ENCODE peak calls at places on chromosome X, in five cellular contexts. Z, S, Y, R and E are unnamed samples.

GRCh38 chrX:154727418-154728323 is 23.2 kb downstream of the GAB3 start:
- DNase-seq in Z (no peak), S (peak), Y (peak), R (no peak), E (peak)

GRCh38 chrX:100085851-100086250 is 324.2 kb downstream of the PCDH19 start:
- DNase-seq in Z (no peak), S (no peak), Y (no peak), R (no peak), E (no peak)

GRCh38 chrX:134177527-134177926 is 59.5 kb upstream of the CCDC160 start:
- DNase-seq in Z (peak), S (no peak), Y (no peak), R (no peak), E (no peak)

GRCh38 chrX:14003028-14003427 is 26.7 kb downstream of the GEMIN8 start:
- DNase-seq in Z (no peak), S (no peak), Y (no peak), R (no peak), E (no peak)

GRCh38 chrX:51047950-51048349 is 137.4 kb downstream of the BMP15 start:
- DNase-seq in Z (no peak), S (no peak), Y (no peak), R (no peak), E (no peak)

GRCh38 chrX:110310000-110310790 is 7.7 kb downstream of the AMMECR1 start:
- DNase-seq in Z (peak), S (no peak), Y (no peak), R (no peak), E (no peak)

GRCh38 chrX:72376124-72376523 is 70.4 kb upstream of the CITED1 start:
- DNase-seq in Z (no peak), S (no peak), Y (no peak), R (no peak), E (no peak)

GRCh38 chrX:40098264-40099045 is 697 bp upstream of the BCOR start:
- DNase-seq in Z (peak), S (no peak), Y (peak), R (no peak), E (no peak)

GRCh38 chrX:152637649-152638442 is at the start of gene GABRQ:
- DNase-seq in Z (peak), S (no peak), Y (no peak), R (peak), E (no peak)

GRCh38 chrX:40153335-40154221 is 55.8 kb upstream of the BCOR start:
- DNase-seq in Z (peak), S (no peak), Y (peak), R (peak), E (no peak)

GRCh38 chrX:110281377-110281776 is 36.5 kb downstream of the AMMECR1 start:
- DNase-seq in Z (no peak), S (no peak), Y (no peak), R (no peak), E (no peak)

GRCh38 chrX:123873956-123874355 is 14.1 kb downstream of the XIAP start:
- DNase-seq in Z (no peak), S (no peak), Y (no peak), R (no peak), E (no peak)

GRCh38 chrX:29687687-29688086 is 527.7 kb upstream of the MAGEB2 start:
- DNase-seq in Z (no peak), S (peak), Y (no peak), R (no peak), E (no peak)

GRCh38 chrX:135596495-135596894 is 76.0 kb downstream of the INTS6L start:
- DNase-seq in Z (peak), S (peak), Y (peak), R (no peak), E (no peak)

GRCh38 chrX:86148024-86148511 is at the start of gene DACH2:
- DNase-seq in Z (peak), S (peak), Y (peak), R (peak), E (peak)
- H3K4me3 ChIP-seq in Z (peak), S (peak), Y (peak), R (peak), E (peak)

GRCh38 chrX:23114256-23114655 is 114.5 kb downstream of the DDX53 start:
- DNase-seq in Z (no peak), S (no peak), Y (no peak), R (no peak), E (no peak)

GRCh38 chrX:23118890-23119527 is 119.2 kb downstream of the DDX53 start:
- DNase-seq in Z (no peak), S (no peak), Y (no peak), R (no peak), E (no peak)

GRCh38 chrX:23118163-23118562 is 118.4 kb downstream of the DDX53 start:
- DNase-seq in Z (no peak), S (no peak), Y (no peak), R (no peak), E (no peak)
- H3K27ac ChIP-seq in Z (no peak), S (no peak), Y (no peak), R (no peak), E (no peak)

DNA sequence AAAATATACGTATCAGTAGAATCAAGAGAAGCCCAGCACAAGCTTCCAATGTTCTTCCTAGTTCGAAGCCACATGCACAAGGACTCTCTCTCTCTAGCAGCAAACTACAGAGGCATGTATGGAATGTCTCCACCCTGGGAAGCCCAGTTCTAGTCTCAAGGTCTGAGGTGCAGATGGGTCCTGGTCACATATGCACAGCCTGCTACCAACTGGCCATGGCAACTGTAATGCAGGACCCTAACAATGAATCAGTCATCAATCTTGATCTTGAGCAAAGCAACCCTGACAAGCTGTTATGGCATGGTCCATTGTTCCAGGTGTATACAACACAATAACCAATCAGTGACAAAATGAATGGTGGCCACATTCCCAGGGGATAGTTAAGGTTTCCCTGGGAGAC is 55.8 kb downstream of the MBNL3 start:
- DNase-seq in Z (peak), S (no peak), Y (no peak), R (no peak), E (no peak)
- H3K4me3 ChIP-seq in Z (no peak), S (no peak), Y (no peak), R (no peak), E (no peak)

GRCh38 chrX:63508668-63509067 is 157.5 kb upstream of the SPIN4 start:
- DNase-seq in Z (no peak), S (no peak), Y (no peak), R (no peak), E (no peak)

GRCh38 chrX:63506320-63506719 is 155.2 kb upstream of the SPIN4 start:
- DNase-seq in Z (peak), S (peak), Y (no peak), R (no peak), E (no peak)

DNA sequence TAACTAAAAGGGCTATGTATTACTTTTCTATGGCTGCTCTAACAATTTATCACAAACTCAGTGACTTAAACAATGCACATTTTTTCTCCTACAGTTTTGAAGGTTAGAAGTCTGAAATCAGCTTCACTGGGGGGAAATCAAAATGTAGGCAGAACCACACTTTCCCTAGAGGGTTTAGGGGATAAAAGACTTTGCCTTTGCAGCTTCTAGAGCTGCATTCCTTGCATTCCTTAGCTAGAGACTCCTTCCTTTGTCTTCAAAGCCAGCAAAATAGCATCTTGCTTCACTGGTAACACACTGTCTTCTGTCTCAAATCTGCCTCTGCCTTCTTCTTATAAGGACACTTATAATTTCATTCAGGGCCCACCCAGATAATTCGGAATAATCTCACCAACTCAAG is 152.4 kb upstream of the SPIN4 start:
- DNase-seq in Z (peak), S (peak), Y (no peak), R (no peak), E (no peak)
- H3K27ac ChIP-seq in Z (peak), S (no peak), Y (no peak), R (no peak), E (no peak)

GRCh38 chrX:137569470-137569891 is 3.6 kb downstream of the ZIC3 start:
- DNase-seq in Z (no peak), S (no peak), Y (no peak), R (no peak), E (no peak)
- H3K4me3 ChIP-seq in Z (peak), S (no peak), Y (no peak), R (no peak), E (no peak)